ENCODE peak calls at places on chromosomes 13 and 19, in four cellular contexts. J, P, T and Z are unnamed samples.

GRCh38 chr19:5042556-5042955 is 73.6 kb downstream of the KDM4B start:
- DNase-seq in P (no peak), T (no peak), J (no peak), Z (no peak)

GRCh38 chr13:112859817-112860190 is 109.2 kb upstream of the MCF2L start:
- DNase-seq in P (peak; percentile 22), T (no peak), J (peak; percentile 34), Z (no peak)

GRCh38 chr13:104321756-104322155 is 1255.5 kb upstream of the SLC10A2 start:
- DNase-seq in P (no peak), J (no peak), T (no peak), Z (no peak)

GRCh38 chr13:26991508-26992181 is 180.0 kb downstream of the USP12 start:
- DNase-seq in P (no peak), T (no peak), J (no peak), Z (no peak)

GRCh38 chr13:37277435-37278144 is 172.1 kb upstream of the CSNK1A1L start:
- DNase-seq in P (peak; percentile 42), T (no peak), J (no peak), Z (peak; percentile 36)

GRCh38 chr13:110308377-110309158 is 1.5 kb downstream of the COL4A2 start:
- DNase-seq in J (no peak), T (peak; percentile 44), P (peak; percentile 66), Z (no peak)

GRCh38 chr19:28635962-28636629 is 576.9 kb downstream of the UQCRFS1 start:
- DNase-seq in T (no peak), P (no peak), J (no peak), Z (no peak)

GRCh38 chr19:56837892-56838679 is 2.4 kb downstream of the PEG3 start:
- DNase-seq in J (no peak), T (peak; percentile 73), P (no peak), Z (no peak)

GRCh38 chr13:78657699-78658629 is 991 bp downstream of the OBI1 start:
- DNase-seq in J (no peak), P (peak; percentile 29), T (no peak), Z (no peak)

GRCh38 chr13:93226623-93227279 is at the start of gene GPC6:
- DNase-seq in T (no peak), P (peak; percentile 96), J (peak; percentile 88), Z (no peak)

GRCh38 chr19:33093420-33094210 is 12.6 kb downstream of the GPATCH1 start:
- DNase-seq in J (no peak), P (no peak), T (no peak), Z (no peak)

GRCh38 chr13:76894401-76895110 is 8.4 kb upstream of the KCTD12 start:
- DNase-seq in J (no peak), T (no peak), P (peak; percentile 74), Z (no peak)

GRCh38 chr19:30074741-30075460 is 132.9 kb downstream of the URI1 start:
- DNase-seq in J (no peak), T (no peak), P (no peak), Z (no peak)

GRCh38 chr13:66995366-66995663 is 234.8 kb downstream of the PCDH9 start:
- DNase-seq in T (no peak), J (no peak), P (no peak), Z (no peak)

GRCh38 chr19:3580156-3580955 is 4.9 kb upstream of the GIPC3 start:
- DNase-seq in J (peak; percentile 83), T (no peak), P (no peak), Z (peak; percentile 84)

GRCh38 chr13:107238262-107238661 is 670.3 kb upstream of the ARGLU1 start:
- DNase-seq in T (no peak), J (no peak), P (no peak), Z (no peak)

GRCh38 chr19:54883228-54883627 is 9.2 kb downstream of the FCAR start:
- DNase-seq in J (no peak), T (no peak), P (no peak), Z (no peak)

GRCh38 chr19:55259540-55260210 is 858 bp upstream of the PPP6R1 start:
- DNase-seq in T (no peak), P (no peak), J (no peak), Z (no peak)

GRCh38 chr19:58563823-58564222 is 5.4 kb upstream of the UBE2M start:
- DNase-seq in J (no peak), T (no peak), P (no peak), Z (no peak)

GRCh38 chr19:4493104-4493928 is 21.2 kb downstream of the HDGFL2 start:
- DNase-seq in J (no peak), P (no peak), T (no peak), Z (no peak)

GRCh38 chr13:42781362-42781761 is at the start of gene FAM216B:
- DNase-seq in J (no peak), P (no peak), T (no peak), Z (no peak)

GRCh38 chr13:49690133-49690989 is 925 bp downstream of the EBPL start:
- DNase-seq in T (no peak), J (no peak), P (peak; percentile 60), Z (no peak)

GRCh38 chr13:106998664-106999063 is 430.7 kb upstream of the ARGLU1 start:
- DNase-seq in P (no peak), J (no peak), T (no peak), Z (no peak)

GRCh38 chr13:75876371-75877050 is 240.4 kb downstream of the LMO7 start:
- DNase-seq in P (peak; percentile 48), T (peak; percentile 55), J (peak; percentile 51), Z (no peak)

GRCh38 chr19:29404951-29405727 is 120.7 kb upstream of the VSTM2B start:
- DNase-seq in P (no peak), T (peak; percentile 70), J (no peak), Z (no peak)

GRCh38 chr13:49248433-49249002 is 793 bp downstream of the CDADC1 start:
- DNase-seq in T (no peak), J (no peak), P (no peak), Z (no peak)

GRCh38 chr19:19822148-19822429 is 539 bp upstream of the ZNF506 start:
- DNase-seq in P (no peak), J (no peak), T (no peak), Z (no peak)

GRCh38 chr13:48730971-48731658 is 77.4 kb downstream of the CYSLTR2 start:
- DNase-seq in P (peak; percentile 92), T (no peak), J (peak; percentile 32), Z (no peak)